ENCODE peak calls at places on chromosomes 4 and X, in five cellular contexts. X is A549, K is fibroblast of lung, D is mammary epithelial cell, N is breast epithelium. Z is an unnamed sample.

GRCh38 chrX:39125834-39126233 is 324.6 kb downstream of the MID1IP1 start:
- DNase-seq in N (no peak), X (no peak), K (no peak), D (no peak), Z (no peak)

GRCh38 chrX:5648941-5649568 is 579.6 kb downstream of the NLGN4X start:
- DNase-seq in N (no peak), K (no peak), D (no peak), X (no peak), Z (no peak)

GRCh38 chr4:68129793-68130192 is at the start of gene TMPRSS11F:
- DNase-seq in N (no peak), K (no peak), D (peak; percentile 83), X (no peak), Z (no peak)

GRCh38 chrX:68403060-68403459 is 30.2 kb downstream of the OPHN1 start:
- DNase-seq in X (no peak), K (no peak), D (no peak), N (no peak), Z (no peak)

GRCh38 chrX:71301195-71301924 is at the start of gene ITGB1BP2:
- DNase-seq in X (no peak), N (no peak), D (no peak), K (peak; percentile 60), Z (peak; percentile 12)

GRCh38 chr4:85265234-85265633 is 209.7 kb upstream of the ARHGAP24 start:
- DNase-seq in N (no peak), X (no peak), K (no peak), D (no peak), Z (no peak)

GRCh38 chrX:110015915-110016314 is 13.0 kb downstream of the TMEM164 start:
- DNase-seq in N (no peak), K (no peak), D (no peak), X (no peak), Z (no peak)

GRCh38 chrX:27086221-27086620 is 376.9 kb downstream of the PPP4R3C start:
- DNase-seq in D (no peak), K (no peak), N (no peak), X (no peak), Z (no peak)

GRCh38 chrX:48021026-48021900 is 14.5 kb downstream of the SPACA5 start:
- DNase-seq in D (peak; percentile 76), N (peak; percentile 32), X (peak; percentile 64), K (peak; percentile 91), Z (peak; percentile 60)

GRCh38 chrX:38717871-38718270 is 83.4 kb upstream of the MID1IP1 start:
- DNase-seq in D (peak; percentile 4), N (no peak), K (peak; percentile 26), X (peak; percentile 9), Z (no peak)

GRCh38 chrX:46704767-46705386 is 54.0 kb downstream of the SLC9A7 start:
- DNase-seq in N (no peak), X (no peak), D (peak; percentile 66), K (no peak), Z (no peak)

GRCh38 chrX:130878350-130879341 is 24.4 kb downstream of the ENOX2 start:
- DNase-seq in K (peak; percentile 88), N (peak; percentile 41), D (peak; percentile 85), X (no peak), Z (peak; percentile 36)

GRCh38 chr4:38523524-38524448 is 140.2 kb upstream of the KLF3 start:
- DNase-seq in D (peak; percentile 9), N (no peak), K (no peak), X (no peak), Z (no peak)

GRCh38 chrX:132651411-132652086 is 162.7 kb upstream of the MBNL3 start:
- DNase-seq in D (no peak), K (peak; percentile 44), N (no peak), X (no peak), Z (no peak)

GRCh38 chr4:1666391-1666790 is 17.7 kb downstream of the FAM53A start:
- DNase-seq in K (no peak), N (no peak), D (no peak), X (no peak), Z (no peak)

GRCh38 chr4:99987681-99988080 is 37.6 kb upstream of the H2AZ1 start:
- DNase-seq in N (no peak), X (no peak), D (no peak), K (no peak), Z (no peak)

DNA sequence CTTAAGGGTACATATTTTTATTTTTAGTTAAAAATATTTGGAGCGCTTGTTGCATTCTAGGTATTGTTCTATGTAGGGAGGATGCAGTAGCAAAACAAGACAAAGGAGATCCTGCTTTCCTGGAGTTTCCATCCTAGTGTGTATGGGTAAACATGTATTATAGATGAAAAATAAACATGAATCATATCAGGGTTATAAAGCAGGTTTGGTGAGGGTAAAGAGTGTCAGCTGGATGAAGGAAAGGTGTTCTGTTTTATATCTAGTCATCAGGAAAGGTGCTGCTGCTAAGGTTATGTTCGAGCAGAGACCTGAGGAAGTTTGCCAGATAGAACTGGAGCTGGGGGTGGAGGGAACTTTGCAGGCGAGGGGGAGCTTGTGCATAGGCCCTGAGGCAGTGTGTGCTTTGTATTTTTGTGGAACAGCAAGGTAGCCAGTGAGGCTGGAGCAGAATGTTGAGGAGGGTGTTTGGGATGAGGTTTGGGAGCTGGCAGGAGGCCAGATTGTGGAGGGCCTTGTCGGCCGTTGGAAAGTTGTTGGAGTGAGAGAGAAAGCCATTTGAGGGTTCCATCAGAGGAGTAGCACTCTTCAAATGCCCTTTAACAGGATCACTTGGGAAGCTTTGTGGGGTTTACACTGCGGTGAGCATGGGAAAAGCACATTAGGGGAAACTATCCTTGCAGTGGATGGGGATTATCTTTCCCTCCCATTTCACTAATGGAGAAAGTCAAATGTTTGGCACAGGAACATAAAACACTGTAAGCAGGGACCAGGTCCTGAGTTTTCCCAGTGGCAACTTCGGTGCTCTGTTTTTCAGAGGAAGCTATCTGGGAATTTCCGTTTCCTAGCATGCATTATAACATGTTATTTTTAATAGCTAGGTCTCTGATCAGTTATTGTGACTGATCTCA is 35.9 kb downstream of the AFF1 start:
- DNase-seq in K (no peak), X (no peak), D (no peak), N (no peak), Z (no peak)
- H3K4me1 ChIP-seq in K (no peaks in the 10 kb centered on the region), X (peaks cover 46% of the 10 kb centered on the region), D (peaks cover 8% of the 10 kb centered on the region), N (no peaks in the 10 kb centered on the region), Z (peaks cover 26% of the 10 kb centered on the region)

GRCh38 chrX:12434493-12434892 is 296.2 kb downstream of the FRMPD4 start:
- DNase-seq in X (no peak), N (no peak), D (no peak), K (no peak), Z (no peak)
- H3K27ac ChIP-seq in X (no peak overlapping the region), N (no peak overlapping the region), D (no peak overlapping the region), K (no peak overlapping the region), Z (no peak overlapping the region)

DNA sequence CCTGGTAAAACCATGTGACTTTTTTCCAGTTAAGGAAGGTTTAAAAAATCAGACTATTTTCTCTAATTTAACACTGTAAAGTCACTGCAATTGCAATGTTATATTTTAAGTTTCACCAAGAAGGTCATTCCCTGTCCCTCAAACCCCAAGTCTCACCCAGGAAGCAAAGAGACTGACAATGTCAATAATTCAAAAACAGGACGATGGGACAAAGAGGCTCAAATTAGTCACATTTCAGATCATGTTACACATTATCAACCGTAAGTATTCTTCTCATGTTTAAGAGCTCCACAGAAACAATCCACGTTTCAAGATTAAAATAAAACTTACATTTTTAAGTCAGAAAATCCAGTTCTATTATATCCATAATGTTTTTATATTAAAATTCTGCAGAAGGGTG is 13.2 kb downstream of the SHISA3 start:
- DNase-seq in N (no peak), K (no peak), D (no peak), X (no peak), Z (no peak)
- H3K4me1 ChIP-seq in N (no peaks in the 10 kb centered on the region), K (no peaks in the 10 kb centered on the region), D (no peaks in the 10 kb centered on the region), X (no peaks in the 10 kb centered on the region), Z (no peaks in the 10 kb centered on the region)

GRCh38 chr4:123825596-123826291 is 429.1 kb downstream of the SPRY1 start:
- DNase-seq in X (no peak), K (peak; percentile 81), D (peak; percentile 62), N (no peak), Z (no peak)
- H3K27ac ChIP-seq in X (no peak overlapping the region), K (peak overlapping the region; percentile 69), D (no peak overlapping the region), N (no peak overlapping the region), Z (no peak overlapping the region)